ENCODE peak calls at places on chromosomes 4 and X, in six cellular contexts. S is nephron progenitor cell, U is WTC11, M is fibroblast of mammary gland, V is Calu3, A is breast epithelium. B is an unnamed sample.

GRCh38 chr4:76585897-76586360 is 150.9 kb downstream of the SHROOM3 start:
- DNase-seq in A (peak; percentile 92), U (peak; percentile 91), V (peak; percentile 89), S (peak; percentile 80), M (no peak), B (peak; percentile 19)

GRCh38 chrX:123797543-123798447 is 62.1 kb upstream of the XIAP start:
- DNase-seq in S (no peak), V (no peak), M (no peak), A (no peak), U (no peak), B (no peak)

GRCh38 chrX:39714471-39714870 is 383.3 kb downstream of the BCOR start:
- DNase-seq in M (no peak), S (no peak), A (no peak), V (no peak), U (no peak), B (no peak)

GRCh38 chrX:136202889-136203288 is 48.3 kb downstream of the MAP7D3 start:
- DNase-seq in M (peak; percentile 72), U (no peak), S (no peak), A (no peak), V (no peak), B (no peak)

GRCh38 chr4:76753814-76754213 is 144.1 kb downstream of the SOWAHB start:
- DNase-seq in S (no peak), A (no peak), U (no peak), M (peak; percentile 96), V (no peak), B (peak; percentile 12)

GRCh38 chr4:104491396-104491821 is 3.3 kb downstream of the CXXC4 start:
- DNase-seq in U (peak; percentile 56), M (peak; percentile 5), V (peak; percentile 44), S (peak; percentile 81), A (peak; percentile 52), B (peak; percentile 54)

GRCh38 chr4:88719381-88719780 is 21.8 kb upstream of the NAP1L5 start:
- DNase-seq in S (no peak), M (no peak), A (no peak), V (no peak), U (no peak), B (no peak)

GRCh38 chr4:3708103-3708510 is 58.1 kb upstream of the ADRA2C start:
- DNase-seq in S (peak; percentile 42), V (no peak), M (peak; percentile 59), A (no peak), U (no peak), B (no peak)

GRCh38 chrX:131063613-131064012 is 5.5 kb downstream of the ARHGAP36 start:
- DNase-seq in M (no peak), V (no peak), S (peak; percentile 23), U (no peak), A (no peak), B (no peak)

GRCh38 chr4:83281326-83281725 is 3.3 kb downstream of the COQ2 start:
- DNase-seq in A (no peak), U (no peak), V (no peak), S (no peak), M (no peak), B (no peak)
- TF ChIP-seq CTCF in A (no peak), U (no peak), V (no peak), S (no peak), M (no peak), B (no peak)

DNA sequence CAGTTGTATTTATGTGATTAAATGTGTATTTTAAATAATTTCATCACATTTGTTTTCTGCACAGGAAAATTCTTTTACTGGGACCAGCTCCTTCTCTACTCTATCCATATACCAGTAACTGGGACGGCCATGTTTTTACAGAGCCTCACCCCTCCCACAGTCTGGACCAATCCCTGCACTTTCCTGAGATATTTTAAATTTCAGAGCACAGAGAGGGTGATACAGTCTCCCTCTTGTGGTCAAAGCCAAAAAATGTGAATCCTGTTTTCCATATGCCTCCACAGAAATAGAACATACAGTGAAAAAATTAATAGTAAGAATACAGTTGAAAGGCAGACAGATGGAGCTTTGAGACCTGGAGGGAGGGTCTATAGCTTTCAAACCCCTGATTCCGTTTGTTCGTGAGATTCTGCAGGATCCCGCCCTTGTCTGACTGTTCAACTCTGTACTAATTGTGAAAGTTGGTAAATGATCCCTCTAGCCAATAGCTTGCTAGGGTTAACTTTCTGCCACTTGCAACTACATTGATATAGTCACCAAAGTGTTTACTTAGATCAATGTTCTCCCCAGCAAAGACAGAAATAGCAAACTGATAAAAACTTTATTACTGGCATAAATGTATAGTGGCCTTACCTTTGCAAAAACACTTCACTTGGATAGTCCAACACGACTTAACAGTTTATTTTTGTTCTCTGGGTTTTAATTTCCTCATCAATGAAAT is 172.2 kb downstream of the PPARGC1A start:
- DNase-seq in S (no peak), V (no peak), A (no peak), M (peak; percentile 42), U (no peak), B (no peak)
- TF ChIP-seq CTCF in S (peak; percentile 36), V (peak; percentile 33), A (no peak), M (peak; percentile 42), U (peak; percentile 19), B (peak; percentile 68)

DNA sequence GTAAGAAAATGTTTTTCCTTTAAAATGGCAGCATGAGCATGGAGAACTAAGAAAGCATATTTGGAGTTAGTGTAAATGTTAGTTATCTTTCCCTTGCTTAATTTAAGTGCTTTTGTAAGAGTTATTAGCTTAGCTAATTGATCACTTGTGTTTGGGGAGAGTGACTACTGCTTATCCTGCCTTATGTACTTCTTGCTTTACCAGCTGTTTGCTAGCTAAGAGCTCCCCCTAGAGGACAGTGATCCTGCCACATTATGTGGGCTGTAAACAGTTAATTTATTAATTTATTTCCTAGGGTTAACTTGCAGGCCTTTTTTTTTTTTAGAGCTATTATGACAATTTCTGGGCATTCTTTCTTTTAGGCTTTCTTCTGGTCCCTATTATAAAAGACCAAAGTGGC is 435.8 kb downstream of the MAGEB5 start:
- DNase-seq in V (no peak), A (no peak), S (no peak), U (no peak), M (no peak), B (no peak)
- TF ChIP-seq CTCF in V (no peak), A (no peak), S (no peak), U (no peak), M (peak; percentile 6), B (peak; percentile 24)

DNA sequence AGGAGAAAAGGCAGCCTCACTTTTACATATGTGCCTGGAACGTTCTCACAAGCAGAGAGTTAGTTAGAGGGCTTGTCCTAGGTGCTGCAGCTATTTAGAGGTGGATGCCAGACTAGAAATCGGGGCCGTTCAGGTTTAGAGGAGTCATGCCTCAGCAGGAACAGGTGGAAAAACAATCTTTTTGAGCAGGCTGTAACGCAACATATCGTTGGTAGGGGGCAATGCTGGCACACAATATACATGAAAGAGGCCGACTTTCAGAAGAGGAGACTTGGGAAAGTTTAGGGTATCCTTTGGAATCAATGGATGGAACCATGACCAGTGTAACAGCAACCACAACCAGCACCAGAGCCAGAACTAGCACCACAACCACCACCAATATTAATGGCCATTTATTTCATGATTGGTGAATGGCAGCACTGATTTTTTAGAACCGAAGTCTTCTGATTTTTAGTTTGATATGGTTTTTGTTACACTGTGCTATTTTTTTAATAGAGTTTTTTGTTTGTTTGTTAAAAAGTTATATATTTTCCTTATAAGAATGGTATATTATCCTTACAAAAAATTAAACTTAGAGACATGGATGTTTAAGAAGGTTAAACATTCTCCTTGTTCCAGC is 14.9 kb upstream of the PAQR3 start:
- DNase-seq in V (peak; percentile 18), S (peak; percentile 23), A (no peak), U (peak; percentile 37), M (peak; percentile 11), B (peak; percentile 22)
- TF ChIP-seq CTCF in V (no peak), S (peak; percentile 56), A (peak; percentile 8), U (peak; percentile 57), M (peak; percentile 41), B (peak; percentile 66)

DNA sequence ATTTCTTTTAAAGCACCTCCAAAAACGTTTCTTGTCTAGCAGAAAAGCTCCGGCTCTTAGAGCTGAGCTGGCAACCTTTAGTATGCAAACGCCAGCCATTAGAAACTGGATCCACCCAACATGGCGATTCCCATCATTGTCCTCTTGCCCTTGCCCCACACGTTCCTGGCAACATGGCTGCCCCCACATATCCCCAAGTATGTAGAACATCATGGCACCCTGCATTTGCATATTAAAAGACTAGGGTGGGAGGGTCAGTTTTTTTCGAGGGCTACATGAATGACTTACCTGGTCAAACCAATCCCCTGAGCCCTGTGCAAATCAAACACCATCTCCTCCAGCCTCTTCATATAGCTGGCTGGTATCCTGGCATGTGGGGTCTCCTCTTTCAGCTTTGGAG is 82.2 kb upstream of the HELT start:
- DNase-seq in U (no peak), M (no peak), A (no peak), S (no peak), V (no peak), B (no peak)
- TF ChIP-seq CTCF in U (no peak), M (no peak), A (no peak), S (no peak), V (no peak), B (no peak)

GRCh38 chrX:149004936-149005335 is 500.2 kb downstream of the IDS start:
- DNase-seq in M (no peak), S (no peak), U (peak; percentile 9), A (no peak), V (no peak), B (no peak)
- TF ChIP-seq CTCF in M (no peak), S (no peak), U (no peak), A (no peak), V (no peak), B (no peak)

GRCh38 chrX:107775000-107775733 is 420 bp downstream of the TSC22D3 start:
- DNase-seq in U (no peak), S (no peak), A (no peak), M (no peak), V (no peak), B (no peak)
- TF ChIP-seq CTCF in U (no peak), S (no peak), A (no peak), M (no peak), V (no peak), B (peak; percentile 6)

DNA sequence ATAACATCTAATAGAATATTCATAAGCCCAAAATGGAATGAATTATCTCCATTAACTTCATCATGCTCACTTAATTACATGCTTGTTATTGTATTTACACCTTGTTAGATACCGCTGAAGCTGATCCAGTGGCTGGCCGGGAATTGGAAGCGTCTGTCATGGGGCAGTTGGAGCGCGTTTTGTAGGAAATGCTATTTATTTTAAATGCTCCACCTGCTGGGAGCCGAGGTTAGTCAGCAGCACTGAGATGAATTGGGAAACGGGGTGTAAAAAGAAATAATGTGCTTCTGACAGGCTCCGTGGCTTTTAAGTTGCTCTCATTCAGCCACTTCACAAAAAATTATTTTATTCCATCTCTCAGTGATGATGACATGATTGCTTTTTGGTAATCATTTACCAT is 25.2 kb downstream of the ARX start:
- DNase-seq in A (no peak), U (no peak), S (no peak), M (no peak), V (no peak), B (no peak)
- TF ChIP-seq CTCF in A (no peak), U (no peak), S (no peak), M (no peak), V (no peak), B (peak; percentile 34)